ENCODE peak calls at places on chromosome 18, in five cellular contexts. B is fibroblast of villous mesenchyme, U is H9, S is B cell, A is mammary epithelial cell. D is an unnamed sample.

GRCh38 chr18:9951022-9951859 is 37.4 kb downstream of the VAPA start:
- DNase-seq in U (peak), B (peak), A (peak), S (no peak), D (no peak)

GRCh38 chr18:9974279-9974915 is 60.6 kb downstream of the VAPA start:
- DNase-seq in S (no peak), B (peak), U (no peak), A (no peak), D (no peak)

GRCh38 chr18:46630160-46630559 is 26.9 kb downstream of the LOXHD1 start:
- DNase-seq in S (no peak), A (peak), U (no peak), B (no peak), D (no peak)

GRCh38 chr18:77105021-77105420 is 27.6 kb downstream of the MBP start:
- DNase-seq in B (peak), A (no peak), U (no peak), S (no peak), D (no peak)

GRCh38 chr18:36350211-36350610 is 52.7 kb downstream of the FHOD3 start:
- DNase-seq in A (no peak), U (no peak), B (no peak), S (no peak), D (no peak)

GRCh38 chr18:5630766-5631413 is 87.1 kb upstream of the EPB41L3 start:
- DNase-seq in B (no peak), U (no peak), S (no peak), A (no peak), D (no peak)

GRCh38 chr18:43627833-43628370 is 350.6 kb upstream of the SYT4 start:
- DNase-seq in U (no peak), B (no peak), A (no peak), S (no peak), D (no peak)

GRCh38 chr18:13276530-13277520 is 58.3 kb downstream of the LDLRAD4 start:
- DNase-seq in U (no peak), B (no peak), A (no peak), S (no peak), D (peak)

GRCh38 chr18:34773378-34773777 is 63.3 kb downstream of the DTNA start:
- DNase-seq in B (peak), S (no peak), U (no peak), A (no peak), D (no peak)

GRCh38 chr18:45413180-45413836 is 202.0 kb upstream of the SLC14A2 start:
- DNase-seq in B (peak), S (no peak), A (no peak), U (no peak), D (no peak)

GRCh38 chr18:24112874-24113615 is 25.8 kb upstream of the CABYR start:
- DNase-seq in U (no peak), B (no peak), S (no peak), A (peak), D (no peak)

GRCh38 chr18:5515007-5515744 is 28.6 kb downstream of the EPB41L3 start:
- DNase-seq in B (no peak), A (no peak), S (peak), U (no peak), D (no peak)

GRCh38 chr18:49725809-49726514 is 87.4 kb downstream of the ACAA2 start:
- DNase-seq in B (peak), A (peak), S (no peak), U (peak), D (no peak)

GRCh38 chr18:21183670-21184069 is 58.4 kb upstream of the GREB1L start:
- DNase-seq in B (no peak), S (no peak), A (peak), U (no peak), D (no peak)

GRCh38 chr18:35875566-35875965 is 96.9 kb upstream of the RMP24 start:
- DNase-seq in U (peak), A (peak), B (no peak), S (no peak), D (no peak)

GRCh38 chr18:41216604-41217003 is 738.4 kb upstream of the PIK3C3 start:
- DNase-seq in S (no peak), A (no peak), B (no peak), U (no peak), D (no peak)

GRCh38 chr18:63367241-63367953 is 391 bp upstream of the KDSR start:
- DNase-seq in B (peak), S (peak), A (peak), U (peak), D (peak)

GRCh38 chr18:43303376-43303775 is 26.1 kb upstream of the SYT4 start:
- DNase-seq in U (no peak), B (no peak), S (no peak), A (peak), D (no peak)

GRCh38 chr18:46428368-46428767 is 228.7 kb downstream of the LOXHD1 start:
- DNase-seq in A (no peak), U (no peak), B (no peak), S (no peak), D (no peak)

GRCh38 chr18:33184918-33185317 is 255.6 kb downstream of the CCDC178 start:
- DNase-seq in U (no peak), B (no peak), A (no peak), S (no peak), D (no peak)
- TF ChIP-seq CTCF in U (peak), B (no peak), A (no peak), S (no peak), D (peak)

DNA sequence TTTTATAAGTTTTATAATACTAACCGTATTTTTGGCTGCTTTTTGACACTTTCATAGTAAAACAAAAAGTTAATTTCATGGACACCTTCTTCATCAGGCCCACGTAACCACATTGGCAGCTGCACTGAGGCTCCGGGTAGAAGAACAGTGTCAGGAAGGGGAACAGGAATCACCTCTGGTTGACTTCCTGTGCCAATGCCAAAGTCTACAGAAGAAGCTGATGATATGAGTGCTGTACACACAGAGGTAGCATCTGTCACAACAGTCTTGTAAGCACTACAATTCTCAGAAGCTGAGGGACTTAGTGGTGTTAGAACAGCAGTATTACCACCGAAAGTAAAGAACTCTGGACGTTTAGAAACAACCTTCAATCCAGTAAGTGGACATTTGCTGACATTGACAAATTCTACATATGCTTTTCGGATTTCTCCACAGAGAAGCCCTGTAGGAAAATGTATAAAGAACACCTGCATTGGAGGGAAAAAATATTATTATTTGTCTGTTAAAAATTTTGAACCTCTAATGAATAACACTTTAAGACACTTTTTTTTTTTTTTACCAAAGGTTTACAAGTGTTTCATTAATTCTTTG is 85.3 kb downstream of the TRAPPC8 start:
- DNase-seq in B (no peak), A (no peak), S (no peak), U (no peak), D (no peak)
- TF ChIP-seq CTCF in B (no peak), A (no peak), S (no peak), U (no peak), D (no peak)

GRCh38 chr18:56326386-56327072 is 311.9 kb downstream of the TXNL1 start:
- DNase-seq in U (no peak), B (no peak), S (no peak), A (no peak), D (no peak)
- TF ChIP-seq CTCF in U (peak), B (no peak), S (no peak), A (no peak), D (no peak)

DNA sequence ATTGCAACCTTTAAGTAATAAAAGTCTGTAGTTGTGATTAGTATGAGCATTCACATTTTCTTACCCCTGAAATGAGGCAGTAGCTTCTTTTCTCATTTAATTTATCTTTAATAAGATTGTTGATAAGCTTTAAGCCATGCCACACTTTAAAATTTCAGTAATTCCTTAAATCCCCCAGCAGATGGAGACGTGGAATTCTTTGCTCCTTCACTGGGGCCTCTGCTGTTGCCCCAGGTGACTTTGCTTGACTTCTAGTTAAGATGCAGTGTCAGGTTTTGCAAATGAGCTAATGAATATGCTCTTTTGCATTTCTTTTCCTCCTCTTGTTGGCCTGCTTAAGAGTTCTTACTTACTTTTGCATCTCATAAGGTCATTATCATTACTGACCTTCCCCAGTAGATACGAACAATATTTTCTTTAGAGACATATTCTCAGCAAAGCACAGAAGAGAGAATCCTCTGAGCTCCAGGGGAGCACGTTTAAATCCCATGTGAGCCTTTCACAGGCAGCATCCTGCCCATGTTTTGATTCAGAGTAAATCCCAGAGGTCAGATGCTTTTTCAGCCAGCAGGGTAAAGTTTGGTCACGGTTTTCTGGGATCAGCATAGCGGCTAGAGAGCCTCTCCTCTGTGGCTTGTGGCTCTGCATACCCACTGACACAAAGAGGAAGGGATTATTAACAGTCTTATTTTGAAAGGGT is 222.9 kb downstream of the PTPRM start:
- DNase-seq in A (peak), S (no peak), U (peak), B (peak), D (no peak)
- TF ChIP-seq CTCF in A (peak), S (no peak), U (peak), B (peak), D (peak)

GRCh38 chr18:65435529-65435928 is 315.3 kb upstream of the CDH7 start:
- DNase-seq in U (no peak), A (no peak), S (no peak), B (no peak), D (no peak)

GRCh38 chr18:65436430-65436829 is 314.4 kb upstream of the CDH7 start:
- DNase-seq in S (no peak), U (peak), B (no peak), A (no peak), D (peak)

DNA sequence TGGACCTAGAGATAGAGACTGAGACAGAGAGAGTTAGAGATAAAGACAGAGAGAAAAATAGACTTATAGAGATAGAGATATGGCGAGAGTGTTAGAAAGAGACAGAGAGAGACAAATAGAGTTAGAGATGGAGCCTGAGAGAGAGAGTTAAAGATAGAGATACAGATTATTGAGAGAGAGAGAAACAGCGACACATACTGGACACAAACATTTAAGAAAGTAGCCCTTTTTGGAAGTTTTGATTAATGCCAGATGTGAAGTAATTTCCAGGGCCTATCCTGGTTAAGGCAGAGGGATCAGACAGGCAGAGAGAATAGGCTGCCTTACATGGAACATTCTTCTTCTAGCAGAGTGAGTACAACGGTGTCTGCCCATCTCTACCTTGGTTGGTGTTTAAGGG is 311.6 kb upstream of the CDH7 start:
- DNase-seq in S (no peak), U (no peak), A (no peak), B (peak), D (no peak)
- TF ChIP-seq CTCF in S (peak), U (peak), A (no peak), B (no peak), D (peak)

DNA sequence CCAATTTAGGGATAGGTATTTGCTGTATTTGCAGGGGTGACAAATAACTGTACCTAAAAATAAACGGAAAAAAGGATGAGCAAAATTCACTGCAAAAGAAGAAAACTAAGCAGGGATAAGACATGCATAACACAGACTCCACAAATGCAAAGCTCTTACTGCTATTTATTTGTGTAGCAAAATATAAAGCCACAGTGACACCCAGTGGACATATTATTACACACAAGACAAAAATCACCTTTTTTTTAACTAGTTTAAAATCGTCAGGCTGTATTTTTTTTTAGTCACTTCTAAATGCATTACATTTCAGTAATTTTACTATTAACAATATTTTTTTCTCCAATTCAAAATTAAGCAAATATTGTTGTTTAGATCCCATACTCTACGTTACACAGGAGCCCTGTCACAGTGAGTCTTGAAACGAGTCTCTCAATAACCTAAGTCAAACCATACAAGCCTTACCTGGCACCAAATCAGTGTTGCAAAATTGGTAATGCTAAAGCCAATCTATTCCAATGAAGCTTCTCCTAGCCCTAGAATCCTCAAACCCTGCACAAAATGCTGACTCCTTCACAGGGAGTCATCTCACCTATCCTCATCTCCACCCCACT is 23.7 kb downstream of the METTL4 start:
- DNase-seq in U (no peak), S (peak), A (peak), B (peak), D (no peak)
- TF ChIP-seq CTCF in U (peak), S (peak), A (peak), B (peak), D (peak)

GRCh38 chr18:55863876-55864275 is 275.9 kb upstream of the TCF4 start:
- DNase-seq in A (no peak), B (peak), S (no peak), U (no peak), D (no peak)

GRCh38 chr18:55869965-55870585 is 282.1 kb upstream of the TCF4 start:
- DNase-seq in S (no peak), B (peak), U (no peak), A (no peak), D (no peak)

GRCh38 chr18:55869547-55869946 is 281.6 kb upstream of the TCF4 start:
- DNase-seq in S (no peak), A (no peak), B (no peak), U (no peak), D (no peak)

DNA sequence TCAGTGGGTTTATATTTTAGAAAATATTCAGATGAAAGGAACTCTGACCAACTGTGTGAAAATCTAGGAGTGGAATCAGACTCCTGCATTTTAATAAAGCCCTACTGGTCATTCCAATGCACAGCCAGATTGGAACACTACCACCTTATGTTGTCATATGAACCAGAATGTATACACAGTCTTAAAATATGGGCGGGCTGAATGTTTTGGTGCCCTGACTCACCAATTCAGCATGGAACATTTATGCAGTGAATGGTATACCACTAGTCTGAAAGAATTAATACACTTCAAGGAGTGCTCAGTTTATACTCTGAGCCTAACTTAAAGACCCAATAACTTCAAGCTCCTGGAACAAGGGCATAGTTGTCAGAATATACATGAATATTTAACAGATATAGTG is 280.9 kb upstream of the TCF4 start:
- DNase-seq in B (peak), U (no peak), S (no peak), A (peak), D (no peak)
- TF ChIP-seq CTCF in B (no peak), U (no peak), S (no peak), A (no peak), D (peak)

GRCh38 chr18:7269903-7270302 is 39.0 kb downstream of the LRRC30 start:
- DNase-seq in B (no peak), U (no peak), A (no peak), S (no peak), D (no peak)

GRCh38 chr18:7273301-7273911 is 42.5 kb downstream of the LRRC30 start:
- DNase-seq in S (no peak), B (peak), A (peak), U (no peak), D (no peak)

GRCh38 chr18:7272268-7273049 is 41.6 kb downstream of the LRRC30 start:
- DNase-seq in B (peak), U (peak), S (no peak), A (peak), D (no peak)
- TF ChIP-seq CTCF in B (peak), U (peak), S (no peak), A (peak), D (peak)

GRCh38 chr18:79556829-79557585 is 122.6 kb upstream of the CTDP1 start:
- DNase-seq in B (no peak), A (no peak), S (no peak), U (peak), D (peak)
- TF ChIP-seq CTCF in B (no peak), A (no peak), S (no peak), U (no peak), D (no peak)

D was measured in chondrocyte.